ENCODE peak calls at places on chromosomes 16 and 17, in seven cellular contexts. One of them, this sample, is unnamed.

GRCh38 chr17:17042851-17043667 is 802 bp downstream of the MPRIP start:
- DNase-seq in heart left ventricle: no peak
- DNase-seq in sigmoid colon: no peak
- DNase-seq in CD8-positive, alpha-beta T cell: no peak
- DNase-seq in foreskin fibroblast: peak; percentile 80
- DNase-seq in K562: peak; percentile 14
- DNase-seq in AG09319: no peak
- DNase-seq in this sample: peak; percentile 38

GRCh38 chr17:61621317-61621716 is 30.3 kb upstream of the NACA2 start:
- DNase-seq in heart left ventricle: no peak
- DNase-seq in sigmoid colon: no peak
- DNase-seq in CD8-positive, alpha-beta T cell: no peak
- DNase-seq in foreskin fibroblast: no peak
- DNase-seq in K562: no peak
- DNase-seq in AG09319: no peak
- DNase-seq in this sample: no peak

GRCh38 chr16:55872130-55872529 is 3.0 kb downstream of the CES5A start:
- DNase-seq in heart left ventricle: no peak
- DNase-seq in sigmoid colon: no peak
- DNase-seq in CD8-positive, alpha-beta T cell: no peak
- DNase-seq in foreskin fibroblast: no peak
- DNase-seq in K562: no peak
- DNase-seq in AG09319: no peak
- DNase-seq in this sample: no peak

GRCh38 chr17:9922012-9922848 is 17.2 kb upstream of the RCVRN start:
- DNase-seq in heart left ventricle: no peak
- DNase-seq in sigmoid colon: no peak
- DNase-seq in CD8-positive, alpha-beta T cell: no peak
- DNase-seq in foreskin fibroblast: no peak
- DNase-seq in K562: no peak
- DNase-seq in AG09319: no peak
- DNase-seq in this sample: no peak

GRCh38 chr17:66711936-66712335 is 123.0 kb upstream of the CACNG5 start:
- DNase-seq in heart left ventricle: no peak
- DNase-seq in sigmoid colon: no peak
- DNase-seq in CD8-positive, alpha-beta T cell: peak; percentile 48
- DNase-seq in foreskin fibroblast: peak; percentile 18
- DNase-seq in K562: peak; percentile 23
- DNase-seq in AG09319: no peak
- DNase-seq in this sample: no peak

GRCh38 chr17:28881533-28882056 is 15.9 kb downstream of the FLOT2 start:
- DNase-seq in heart left ventricle: no peak
- DNase-seq in sigmoid colon: no peak
- DNase-seq in CD8-positive, alpha-beta T cell: no peak
- DNase-seq in foreskin fibroblast: no peak
- DNase-seq in K562: no peak
- DNase-seq in AG09319: no peak
- DNase-seq in this sample: no peak

GRCh38 chr17:2959371-2960130 is 103.9 kb downstream of the OR1D5 start:
- DNase-seq in heart left ventricle: no peak
- DNase-seq in sigmoid colon: peak; percentile 25
- DNase-seq in CD8-positive, alpha-beta T cell: no peak
- DNase-seq in foreskin fibroblast: no peak
- DNase-seq in K562: no peak
- DNase-seq in AG09319: no peak
- DNase-seq in this sample: no peak

GRCh38 chr17:66087073-66087472 is 104.9 kb downstream of the CEP112 start:
- DNase-seq in heart left ventricle: no peak
- DNase-seq in sigmoid colon: no peak
- DNase-seq in CD8-positive, alpha-beta T cell: no peak
- DNase-seq in foreskin fibroblast: peak; percentile 47
- DNase-seq in K562: no peak
- DNase-seq in AG09319: no peak
- DNase-seq in this sample: peak; percentile 28

GRCh38 chr17:8608001-8608400 is 22.5 kb downstream of the MYH10 start:
- DNase-seq in heart left ventricle: no peak
- DNase-seq in sigmoid colon: no peak
- DNase-seq in CD8-positive, alpha-beta T cell: no peak
- DNase-seq in foreskin fibroblast: no peak
- DNase-seq in K562: no peak
- DNase-seq in AG09319: no peak
- DNase-seq in this sample: no peak

GRCh38 chr17:47695664-47696376 is 1.9 kb downstream of the TBKBP1 start:
- DNase-seq in heart left ventricle: no peak
- DNase-seq in sigmoid colon: peak; percentile 62
- DNase-seq in CD8-positive, alpha-beta T cell: no peak
- DNase-seq in foreskin fibroblast: no peak
- DNase-seq in K562: no peak
- DNase-seq in AG09319: no peak
- DNase-seq in this sample: no peak

GRCh38 chr16:81574168-81574567 is 129.6 kb downstream of the CMIP start:
- DNase-seq in heart left ventricle: no peak
- DNase-seq in sigmoid colon: no peak
- DNase-seq in CD8-positive, alpha-beta T cell: no peak
- DNase-seq in foreskin fibroblast: no peak
- DNase-seq in K562: no peak
- DNase-seq in AG09319: no peak
- DNase-seq in this sample: no peak

GRCh38 chr16:15055141-15056053 is 477 bp downstream of the NTAN1 start:
- DNase-seq in heart left ventricle: peak; percentile 68
- DNase-seq in sigmoid colon: peak; percentile 82
- DNase-seq in CD8-positive, alpha-beta T cell: no peak
- DNase-seq in foreskin fibroblast: peak; percentile 62
- DNase-seq in K562: peak; percentile 34
- DNase-seq in AG09319: no peak
- DNase-seq in this sample: no peak

GRCh38 chr17:13582776-13583414 is 18.8 kb downstream of the HS3ST3A1 start:
- DNase-seq in heart left ventricle: no peak
- DNase-seq in sigmoid colon: no peak
- DNase-seq in CD8-positive, alpha-beta T cell: no peak
- DNase-seq in foreskin fibroblast: no peak
- DNase-seq in K562: no peak
- DNase-seq in AG09319: no peak
- DNase-seq in this sample: no peak

GRCh38 chr16:24482681-24483202 is 56.6 kb upstream of the RBBP6 start:
- DNase-seq in heart left ventricle: no peak
- DNase-seq in sigmoid colon: no peak
- DNase-seq in CD8-positive, alpha-beta T cell: no peak
- DNase-seq in foreskin fibroblast: no peak
- DNase-seq in K562: no peak
- DNase-seq in AG09319: no peak
- DNase-seq in this sample: no peak

GRCh38 chr16:49369638-49370219 is 3.9 kb upstream of the C16orf78 start:
- DNase-seq in heart left ventricle: no peak
- DNase-seq in sigmoid colon: no peak
- DNase-seq in CD8-positive, alpha-beta T cell: no peak
- DNase-seq in foreskin fibroblast: no peak
- DNase-seq in K562: no peak
- DNase-seq in AG09319: no peak
- DNase-seq in this sample: no peak

GRCh38 chr16:68229431-68230175 is 6.3 kb downstream of the ESRP2 start:
- DNase-seq in heart left ventricle: no peak
- DNase-seq in sigmoid colon: peak; percentile 70
- DNase-seq in CD8-positive, alpha-beta T cell: peak; percentile 72
- DNase-seq in foreskin fibroblast: peak; percentile 81
- DNase-seq in K562: peak; percentile 59
- DNase-seq in AG09319: peak; percentile 55
- DNase-seq in this sample: peak; percentile 68

GRCh38 chr17:11031787-11032186 is 193.9 kb upstream of the PIRT start:
- DNase-seq in heart left ventricle: no peak
- DNase-seq in sigmoid colon: no peak
- DNase-seq in CD8-positive, alpha-beta T cell: no peak
- DNase-seq in foreskin fibroblast: no peak
- DNase-seq in K562: peak; percentile 2
- DNase-seq in AG09319: no peak
- DNase-seq in this sample: no peak

GRCh38 chr16:22787456-22788189 is 26.3 kb upstream of the HS3ST2 start:
- DNase-seq in heart left ventricle: no peak
- DNase-seq in sigmoid colon: no peak
- DNase-seq in CD8-positive, alpha-beta T cell: no peak
- DNase-seq in foreskin fibroblast: peak; percentile 96
- DNase-seq in K562: no peak
- DNase-seq in AG09319: peak; percentile 46
- DNase-seq in this sample: no peak

GRCh38 chr17:61997649-61998048 is 67.4 kb downstream of the MED13 start:
- DNase-seq in heart left ventricle: no peak
- DNase-seq in sigmoid colon: no peak
- DNase-seq in CD8-positive, alpha-beta T cell: no peak
- DNase-seq in foreskin fibroblast: peak; percentile 41
- DNase-seq in K562: no peak
- DNase-seq in AG09319: peak; percentile 2
- DNase-seq in this sample: no peak

GRCh38 chr17:9360610-9361571 is 214.7 kb downstream of the STX8 start:
- DNase-seq in heart left ventricle: no peak
- DNase-seq in sigmoid colon: peak; percentile 68
- DNase-seq in CD8-positive, alpha-beta T cell: no peak
- DNase-seq in foreskin fibroblast: peak; percentile 83
- DNase-seq in K562: no peak
- DNase-seq in AG09319: peak; percentile 67
- DNase-seq in this sample: peak; percentile 82

DNA sequence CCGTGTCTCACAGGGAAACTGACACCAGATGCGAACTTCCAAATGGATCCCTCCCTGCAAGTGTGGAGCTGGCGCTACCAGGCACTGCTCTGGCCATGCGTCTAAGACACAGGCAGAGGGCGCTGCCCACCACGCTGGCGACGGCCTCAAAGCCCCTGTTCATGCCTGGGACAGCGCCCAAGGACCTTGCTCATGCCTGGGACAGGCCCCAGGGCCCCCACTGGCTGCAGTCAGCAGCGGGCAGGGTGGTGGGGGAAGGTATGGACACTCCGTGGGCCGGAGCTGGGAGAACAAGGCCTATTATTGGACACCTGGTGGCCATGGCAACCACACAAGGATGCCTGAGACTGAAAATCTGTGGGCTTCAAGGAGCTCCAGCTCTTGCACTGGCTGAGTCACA is 8.8 kb downstream of the ZG16B start:
- DNase-seq in heart left ventricle: peak; percentile 57
- DNase-seq in sigmoid colon: no peak
- DNase-seq in CD8-positive, alpha-beta T cell: peak; percentile 73
- DNase-seq in foreskin fibroblast: peak; percentile 93
- DNase-seq in K562: peak; percentile 80
- DNase-seq in AG09319: peak; percentile 67
- DNase-seq in this sample: peak; percentile 86
- TF ChIP-seq CTCF in heart left ventricle: peak; percentile 77
- TF ChIP-seq CTCF in sigmoid colon: peak; percentile 23
- TF ChIP-seq CTCF in CD8-positive, alpha-beta T cell: peak; percentile 63
- TF ChIP-seq CTCF in foreskin fibroblast: peak; percentile 95
- TF ChIP-seq CTCF in K562: peak; percentile 94
- TF ChIP-seq CTCF in AG09319: peak; percentile 95
- TF ChIP-seq CTCF in this sample: peak; percentile 93

GRCh38 chr17:43880420-43880991 is 26.8 kb downstream of the MPP2 start:
- DNase-seq in heart left ventricle: no peak
- DNase-seq in sigmoid colon: no peak
- DNase-seq in CD8-positive, alpha-beta T cell: no peak
- DNase-seq in foreskin fibroblast: peak; percentile 12
- DNase-seq in K562: peak; percentile 72
- DNase-seq in AG09319: no peak
- DNase-seq in this sample: peak; percentile 13
- TF ChIP-seq CTCF in heart left ventricle: peak; percentile 63
- TF ChIP-seq CTCF in sigmoid colon: peak; percentile 54
- TF ChIP-seq CTCF in CD8-positive, alpha-beta T cell: peak; percentile 69
- TF ChIP-seq CTCF in foreskin fibroblast: peak; percentile 53
- TF ChIP-seq CTCF in K562: peak; percentile 94
- TF ChIP-seq CTCF in AG09319: peak; percentile 54
- TF ChIP-seq CTCF in this sample: peak; percentile 72

GRCh38 chr17:50916708-50917417 is 50.7 kb upstream of the TOB1 start:
- DNase-seq in heart left ventricle: peak; percentile 50
- DNase-seq in sigmoid colon: no peak
- DNase-seq in CD8-positive, alpha-beta T cell: no peak
- DNase-seq in foreskin fibroblast: no peak
- DNase-seq in K562: no peak
- DNase-seq in AG09319: no peak
- DNase-seq in this sample: peak; percentile 41

GRCh38 chr17:50911890-50912289 is 45.7 kb upstream of the TOB1 start:
- DNase-seq in heart left ventricle: no peak
- DNase-seq in sigmoid colon: no peak
- DNase-seq in CD8-positive, alpha-beta T cell: no peak
- DNase-seq in foreskin fibroblast: no peak
- DNase-seq in K562: no peak
- DNase-seq in AG09319: no peak
- DNase-seq in this sample: no peak

GRCh38 chr17:50916026-50916707 is 50.0 kb upstream of the TOB1 start:
- DNase-seq in heart left ventricle: no peak
- DNase-seq in sigmoid colon: no peak
- DNase-seq in CD8-positive, alpha-beta T cell: no peak
- DNase-seq in foreskin fibroblast: no peak
- DNase-seq in K562: no peak
- DNase-seq in AG09319: no peak
- DNase-seq in this sample: no peak

GRCh38 chr17:50913120-50913519 is 47.0 kb upstream of the TOB1 start:
- DNase-seq in heart left ventricle: no peak
- DNase-seq in sigmoid colon: no peak
- DNase-seq in CD8-positive, alpha-beta T cell: no peak
- DNase-seq in foreskin fibroblast: no peak
- DNase-seq in K562: no peak
- DNase-seq in AG09319: no peak
- DNase-seq in this sample: no peak

DNA sequence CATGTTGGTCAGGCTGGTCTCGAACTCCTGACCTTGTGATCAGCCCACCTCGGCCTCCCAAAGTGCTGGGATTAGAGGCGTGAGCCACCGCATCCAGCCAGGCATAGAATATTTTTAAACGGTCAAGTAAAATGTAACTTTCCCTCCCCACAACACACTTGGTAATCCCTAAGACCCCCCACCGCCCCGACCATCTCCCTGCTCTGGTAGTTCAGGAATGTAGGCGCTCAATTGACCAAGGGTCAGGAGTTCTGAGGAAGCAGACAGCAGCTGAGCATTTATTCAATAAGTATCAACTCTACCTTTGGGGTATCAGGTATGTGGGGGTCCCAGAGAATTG is 48.3 kb upstream of the TOB1 start:
- DNase-seq in heart left ventricle: no peak
- DNase-seq in sigmoid colon: no peak
- DNase-seq in CD8-positive, alpha-beta T cell: no peak
- DNase-seq in foreskin fibroblast: no peak
- DNase-seq in K562: no peak
- DNase-seq in AG09319: no peak
- DNase-seq in this sample: no peak
- TF ChIP-seq CTCF in heart left ventricle: no peak
- TF ChIP-seq CTCF in sigmoid colon: no peak
- TF ChIP-seq CTCF in CD8-positive, alpha-beta T cell: no peak
- TF ChIP-seq CTCF in foreskin fibroblast: no peak
- TF ChIP-seq CTCF in K562: no peak
- TF ChIP-seq CTCF in AG09319: no peak
- TF ChIP-seq CTCF in this sample: no peak

DNA sequence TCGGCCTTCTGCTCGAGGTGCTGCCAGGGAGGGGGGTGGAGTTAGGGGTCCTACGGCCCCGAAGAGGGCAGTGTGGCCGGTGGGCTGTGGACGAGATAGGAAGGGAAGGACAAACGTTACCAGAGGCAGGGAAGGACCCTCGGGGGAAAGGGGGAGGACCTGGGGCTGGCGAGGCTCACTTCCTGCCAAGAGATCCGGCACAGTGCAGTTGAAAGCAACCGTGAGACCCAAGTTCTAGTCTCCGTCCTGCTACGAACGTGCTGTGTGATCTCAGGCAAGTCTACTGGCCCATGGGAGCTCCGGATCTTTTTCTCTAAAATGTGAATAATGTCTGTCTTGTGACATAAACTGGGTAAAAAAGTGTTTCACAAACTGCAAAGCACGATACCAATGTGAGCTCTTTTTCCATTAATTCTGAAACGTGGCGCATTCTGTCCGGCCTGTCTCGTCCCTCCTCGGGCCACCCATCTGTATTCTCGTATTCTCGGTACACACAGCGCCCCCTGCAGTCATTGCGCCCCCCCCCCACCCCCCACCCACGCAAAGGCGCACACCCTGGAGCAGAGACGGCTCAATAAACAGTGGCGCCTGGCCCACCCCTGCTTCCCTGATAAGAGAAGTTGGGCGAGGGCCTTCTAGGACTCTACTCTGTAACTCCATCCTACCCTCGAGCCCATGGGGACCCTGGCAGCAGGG is 8.8 kb downstream of the CYGB start:
- DNase-seq in heart left ventricle: peak; percentile 74
- DNase-seq in sigmoid colon: no peak
- DNase-seq in CD8-positive, alpha-beta T cell: no peak
- DNase-seq in foreskin fibroblast: peak; percentile 52
- DNase-seq in K562: peak; percentile 88
- DNase-seq in AG09319: no peak
- DNase-seq in this sample: peak; percentile 71
- TF ChIP-seq CTCF in heart left ventricle: peak; percentile 6
- TF ChIP-seq CTCF in sigmoid colon: no peak
- TF ChIP-seq CTCF in CD8-positive, alpha-beta T cell: no peak
- TF ChIP-seq CTCF in foreskin fibroblast: no peak
- TF ChIP-seq CTCF in K562: peak; percentile 56
- TF ChIP-seq CTCF in AG09319: peak; percentile 12
- TF ChIP-seq CTCF in this sample: peak; percentile 16